ENCODE peak calls at places on chromosomes 3 and 15, in six cellular contexts. T is HTR-8/SVneo, S is AG08396, E is GM10248, C is substantia nigra, I is EH. R is an unnamed sample.

GRCh38 chr15:52466134-52466701 is 62.5 kb downstream of the MYO5A start:
- DNase-seq in T (no peak), S (no peak), E (peak), C (peak), I (no peak), R (no peak)

GRCh38 chr15:65055201-65055870 is 10.1 kb downstream of the SLC51B start:
- DNase-seq in T (no peak), S (no peak), E (no peak), C (no peak), I (peak), R (peak)

GRCh38 chr15:54066403-54066802 is 88.2 kb downstream of the UNC13C start:
- DNase-seq in T (no peak), S (no peak), E (no peak), C (no peak), I (no peak), R (no peak)

GRCh38 chr3:52436500-52437106 is 8.3 kb downstream of the SEMA3G start:
- DNase-seq in T (no peak), S (no peak), E (no peak), C (no peak), I (peak), R (peak)

GRCh38 chr15:39472661-39473657 is 107.9 kb upstream of the THBS1 start:
- DNase-seq in T (no peak), S (peak), E (no peak), C (no peak), I (peak), R (peak)

GRCh38 chr3:21562225-21562624 is 188.8 kb downstream of the ZNF385D start:
- DNase-seq in T (no peak), S (no peak), E (no peak), C (no peak), I (peak), R (no peak)

GRCh38 chr3:175065492-175065891 is 206.4 kb downstream of the NAALADL2 start:
- DNase-seq in T (no peak), S (no peak), E (no peak), C (no peak), I (peak), R (no peak)

GRCh38 chr15:101439920-101440319 is 49.6 kb downstream of the PCSK6 start:
- DNase-seq in T (no peak), S (peak), E (no peak), C (no peak), I (peak), R (no peak)

GRCh38 chr15:89057506-89058133 is 30.6 kb upstream of the ABHD2 start:
- DNase-seq in T (peak), S (peak), E (peak), C (peak), I (peak), R (peak)

GRCh38 chr3:157238527-157238926 is 78.6 kb upstream of the CCNL1 start:
- DNase-seq in T (no peak), S (no peak), E (no peak), C (no peak), I (peak), R (peak)

GRCh38 chr3:66490984-66491383 is 9.8 kb downstream of the LRIG1 start:
- DNase-seq in T (no peak), S (no peak), E (no peak), C (no peak), I (no peak), R (no peak)

GRCh38 chr3:112273536-112273935 is 20.5 kb downstream of the SLC9C1 start:
- DNase-seq in T (no peak), S (no peak), E (no peak), C (no peak), I (no peak), R (no peak)

GRCh38 chr3:109117939-109118338 is at the start of gene MORC1:
- DNase-seq in T (no peak), S (no peak), E (no peak), C (no peak), I (no peak), R (no peak)

GRCh38 chr15:70079831-70080230 is 17.9 kb downstream of the TLE3 start:
- DNase-seq in T (no peak), S (no peak), E (no peak), C (no peak), I (no peak), R (no peak)

GRCh38 chr15:23877502-23878412 is 190.7 kb upstream of the NDN start:
- DNase-seq in T (no peak), S (peak), E (no peak), C (no peak), I (no peak), R (peak)

GRCh38 chr3:121781611-121782010 is 32.1 kb upstream of the GOLGB1 start:
- DNase-seq in T (no peak), S (no peak), E (no peak), C (no peak), I (no peak), R (no peak)

GRCh38 chr3:46713048-46713897 is 4.4 kb downstream of the PRSS50 start:
- DNase-seq in T (no peak), S (no peak), E (no peak), C (no peak), I (no peak), R (no peak)

GRCh38 chr15:55868707-55869106 is 124.7 kb downstream of the NEDD4 start:
- DNase-seq in T (no peak), S (no peak), E (no peak), C (no peak), I (no peak), R (no peak)

GRCh38 chr3:143934791-143935190 is 36.8 kb upstream of the DIPK2A start:
- DNase-seq in T (no peak), S (no peak), E (no peak), C (no peak), I (no peak), R (no peak)

GRCh38 chr3:139532996-139533395 is 6.5 kb downstream of the RBP1 start:
- DNase-seq in T (no peak), S (no peak), E (no peak), C (peak), I (no peak), R (no peak)

GRCh38 chr3:155079795-155080546 is at the start of gene MME:
- DNase-seq in T (peak), S (peak), E (peak), C (no peak), I (peak), R (peak)

GRCh38 chr3:42654331-42655201 is 1.1 kb downstream of the ZBTB47 start:
- DNase-seq in T (no peak), S (peak), E (peak), C (peak), I (peak), R (peak)

GRCh38 chr3:37458162-37458895 is 283.9 kb upstream of the LRRFIP2 start:
- DNase-seq in T (no peak), S (no peak), E (no peak), C (no peak), I (no peak), R (no peak)

GRCh38 chr3:196688349-196688748 is 23.7 kb downstream of the CEP19 start:
- DNase-seq in T (no peak), S (peak), E (no peak), C (no peak), I (peak), R (no peak)

GRCh38 chr3:36774072-36774471 is 9.7 kb upstream of the DCLK3 start:
- DNase-seq in T (no peak), S (no peak), E (no peak), C (no peak), I (peak), R (peak)

GRCh38 chr3:28586325-28586724 is 237.7 kb upstream of the AZI2 start:
- DNase-seq in T (no peak), S (no peak), E (no peak), C (no peak), I (no peak), R (no peak)

GRCh38 chr3:115792206-115792955 is 169.1 kb downstream of the GAP43 start:
- DNase-seq in T (no peak), S (no peak), E (peak), C (no peak), I (peak), R (peak)